ENCODE peak calls at places on chromosome 6, in seven cellular contexts. B is stomach, K is HepG2, Z is adrenal gland, H is IMR-90, X is GM12891, Q is heart left ventricle. F is an unnamed sample.
A peak's percentile ranks its signal among the peaks of the same experiment; 100 is the strongest.

GRCh38 chr6:157977176-157977804 is 4.4 kb upstream of the SYNJ2 start:
- DNase-seq in B (no peak), K (no peak), Z (no peak), H (no peak), X (no peak), Q (no peak), F (no peak)

GRCh38 chr6:89082439-89082838 is 1.9 kb downstream of the PNRC1 start:
- DNase-seq in B (no peak), K (no peak), Z (no peak), H (peak; percentile 28), X (no peak), Q (no peak), F (no peak)

GRCh38 chr6:129335792-129336191 is 374.2 kb downstream of the ARHGAP18 start:
- DNase-seq in B (no peak), K (no peak), Z (no peak), H (no peak), X (no peak), Q (no peak), F (no peak)

GRCh38 chr6:166786704-166787293 is 159.7 kb upstream of the RPS6KA2 start:
- DNase-seq in B (no peak), K (peak; percentile 81), Z (peak; percentile 32), H (peak; percentile 65), X (peak; percentile 43), Q (no peak), F (no peak)

GRCh38 chr6:125953502-125953875 is 3.1 kb upstream of the HINT3 start:
- DNase-seq in B (peak; percentile 78), K (peak; percentile 74), Z (no peak), H (no peak), X (no peak), Q (no peak), F (peak; percentile 72)

GRCh38 chr6:159819932-159820640 is 20.0 kb downstream of the PNLDC1 start:
- DNase-seq in B (no peak), K (no peak), Z (no peak), H (no peak), X (no peak), Q (no peak), F (no peak)

GRCh38 chr6:67633058-67633457 is 1002.0 kb upstream of the ADGRB3 start:
- DNase-seq in B (no peak), K (no peak), Z (no peak), H (no peak), X (no peak), Q (no peak), F (no peak)

GRCh38 chr6:131949615-131949908 is 1.6 kb downstream of the CCN2 start:
- DNase-seq in B (no peak), K (no peak), Z (no peak), H (peak; percentile 91), X (no peak), Q (no peak), F (no peak)

GRCh38 chr6:147088861-147089260 is 115.4 kb upstream of the STXBP5 start:
- DNase-seq in B (no peak), K (no peak), Z (no peak), H (no peak), X (no peak), Q (no peak), F (no peak)

GRCh38 chr6:108662702-108663101 is 102.0 kb downstream of the FOXO3 start:
- DNase-seq in B (no peak), K (no peak), Z (no peak), H (no peak), X (no peak), Q (no peak), F (no peak)

GRCh38 chr6:45470131-45470738 is 92.5 kb upstream of the SUPT3H start:
- DNase-seq in B (no peak), K (no peak), Z (no peak), H (no peak), X (no peak), Q (no peak), F (no peak)
- TF ChIP-seq POLR2A in B (no peak), K (no peak), Z (no peak), H (no peak), X (no peak), Q (no peak), F (no peak)

DNA sequence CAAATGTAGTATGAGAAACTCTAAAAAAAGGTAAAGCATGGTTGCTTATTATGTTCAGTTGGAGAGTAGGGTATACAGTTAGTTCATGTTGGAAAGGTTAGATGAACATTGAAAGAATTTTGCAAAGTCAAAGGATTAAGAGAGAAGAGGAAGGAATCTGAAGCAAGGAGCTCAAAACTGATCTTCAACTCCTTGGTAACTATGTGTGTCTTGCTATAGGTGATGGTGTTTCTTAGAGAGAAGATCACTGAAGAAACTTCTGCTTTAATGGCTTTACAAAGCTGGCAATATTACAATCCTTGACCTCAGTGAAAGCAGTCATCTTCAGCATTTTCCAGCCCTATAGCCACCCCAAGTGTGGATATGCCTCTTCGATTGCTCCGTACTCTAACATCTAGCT is 4.7 kb downstream of the HLA-DRA start:
- DNase-seq in B (no peak), K (no peak), Z (no peak), H (no peak), X (no peak), Q (no peak), F (no peak)
- TF ChIP-seq POLR2A in B (no peak), K (no peak), Z (no peak), H (no peak), X (peak; percentile 72), Q (no peak), F (no peak)

GRCh38 chr6:43014434-43014909 is 423 bp downstream of the KLHDC3 start:
- DNase-seq in B (no peak), K (no peak), Z (no peak), H (peak; percentile 45), X (no peak), Q (no peak), F (no peak)

GRCh38 chr6:43013020-43013842 is 515 bp downstream of the MEA1 start:
- DNase-seq in B (no peak), K (no peak), Z (no peak), H (peak; percentile 21), X (peak; percentile 24), Q (no peak), F (no peak)

GRCh38 chr6:43016166-43016915 is 2.3 kb downstream of the KLHDC3 start:
- DNase-seq in B (no peak), K (no peak), Z (no peak), H (no peak), X (no peak), Q (peak; percentile 47), F (no peak)

GRCh38 chr6:43012364-43012763 is 1.4 kb downstream of the MEA1 start:
- DNase-seq in B (no peak), K (no peak), Z (no peak), H (no peak), X (no peak), Q (no peak), F (no peak)

GRCh38 chr6:43013843-43014433 is at the start of the genes KLHDC3 and MEA1:
- DNase-seq in B (peak; percentile 99), K (peak; percentile 100), Z (peak; percentile 100), H (peak; percentile 100), X (peak; percentile 97), Q (peak; percentile 99), F (peak; percentile 100)
- TF ChIP-seq POLR2A in B (no peak), K (peak; percentile 68), Z (peak; percentile 19), H (peak; percentile 40), X (no peak), Q (peak; percentile 65), F (peak; percentile 56)

DNA sequence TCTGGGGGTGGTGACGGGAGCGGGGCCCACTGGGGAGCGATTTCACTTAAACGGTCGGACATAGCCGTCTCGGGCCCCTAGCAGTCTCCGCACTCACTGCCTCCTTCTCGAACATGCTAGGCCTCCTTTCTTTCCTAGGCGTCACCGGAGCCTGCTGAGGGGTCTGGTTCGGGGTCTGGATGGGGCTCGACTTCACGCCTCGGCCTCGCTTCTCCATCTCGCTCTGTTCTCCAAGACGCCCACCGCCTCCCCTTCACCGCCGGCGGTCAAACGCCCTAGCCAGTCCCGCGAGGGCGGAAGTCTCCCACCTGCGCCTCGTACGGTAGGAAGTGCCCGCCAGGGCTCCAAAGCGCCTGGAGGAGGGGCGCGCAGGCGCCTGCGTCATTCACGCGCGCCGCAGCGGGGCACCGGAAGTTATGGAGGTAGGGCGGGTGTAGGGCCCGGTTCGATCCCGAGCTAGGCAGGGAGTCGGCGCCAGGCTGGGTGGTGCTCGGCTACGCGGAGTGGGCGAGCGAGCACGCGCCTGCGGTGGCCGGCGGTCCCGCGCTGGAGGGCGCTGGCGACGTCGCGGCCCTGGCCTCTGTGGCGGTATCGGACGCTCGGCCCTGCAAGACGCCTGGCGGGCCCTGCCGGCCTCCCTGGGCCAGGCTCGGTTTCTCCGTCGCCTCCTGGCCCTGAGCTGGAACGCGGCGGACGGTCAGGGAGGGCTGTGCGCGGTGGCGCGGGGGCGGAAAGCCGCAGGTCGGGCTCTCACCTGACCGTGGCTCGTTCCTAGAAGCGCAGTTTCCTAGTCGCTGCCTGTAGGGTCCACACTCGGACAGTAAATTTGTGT is at the start of the genes DYNLT2 and ERMARD:
- DNase-seq in B (peak; percentile 96), K (peak; percentile 96), Z (peak; percentile 94), H (peak; percentile 94), X (peak; percentile 85), Q (peak; percentile 96), F (peak; percentile 96)
- TF ChIP-seq POLR2A in B (peak; percentile 79), K (peak; percentile 99), Z (peak; percentile 63), H (peak; percentile 95), X (peak; percentile 94), Q (peak; percentile 81), F (peak; percentile 95)

GRCh38 chr6:37480951-37481597 is 18.6 kb downstream of the CCDC167 start:
- DNase-seq in B (no peak), K (no peak), Z (no peak), H (no peak), X (no peak), Q (no peak), F (no peak)

GRCh38 chr6:37479266-37479854 is 20.3 kb downstream of the CCDC167 start:
- DNase-seq in B (no peak), K (no peak), Z (no peak), H (no peak), X (no peak), Q (no peak), F (no peak)

GRCh38 chr6:37478827-37479226 is 20.9 kb downstream of the CCDC167 start:
- DNase-seq in B (no peak), K (no peak), Z (no peak), H (no peak), X (no peak), Q (no peak), F (no peak)

GRCh38 chr6:37481793-37482192 is 17.9 kb downstream of the CCDC167 start:
- DNase-seq in B (no peak), K (no peak), Z (no peak), H (no peak), X (no peak), Q (peak; percentile 54), F (no peak)

GRCh38 chr6:37480118-37480736 is 19.5 kb downstream of the CCDC167 start:
- DNase-seq in B (no peak), K (no peak), Z (no peak), H (no peak), X (no peak), Q (no peak), F (no peak)
- TF ChIP-seq POLR2A in B (no peak), K (no peak), Z (no peak), H (no peak), X (no peak), Q (no peak), F (no peak)